ENCODE peak calls at places on chromosomes 2 and 18, in ten cellular contexts. K, R, M, Y, U, V, W, G, H and C are unnamed samples.

GRCh38 chr2:156486175-156486574 is 50.0 kb downstream of the GPD2 start:
- DNase-seq in U (no peak), K (no peak), H (no peak), G (no peak), Y (no peak), R (no peak), V (no peak), M (no peak), W (no peak), C (no peak)

GRCh38 chr2:191950132-191950885 is 103.4 kb upstream of the CAVIN2 start:
- DNase-seq in Y (no peak), H (no peak), R (peak; percentile 17), W (no peak), K (no peak), G (no peak), M (no peak), U (no peak), V (peak; percentile 33), C (no peak)

GRCh38 chr18:13175266-13175665 is 43.3 kb upstream of the LDLRAD4 start:
- DNase-seq in W (no peak), G (no peak), U (no peak), R (no peak), M (no peak), K (no peak), Y (no peak), V (no peak), H (no peak), C (no peak)

GRCh38 chr2:166609183-166609959 is 115.3 kb upstream of the SCN7A start:
- DNase-seq in M (no peak), R (no peak), V (peak; percentile 80), W (no peak), K (no peak), H (no peak), G (no peak), Y (no peak), U (no peak), C (no peak)

GRCh38 chr18:2147866-2148265 is 423.4 kb downstream of the METTL4 start:
- DNase-seq in K (peak; percentile 59), M (no peak), V (no peak), H (no peak), W (no peak), U (no peak), Y (no peak), R (no peak), G (no peak), C (no peak)

GRCh38 chr2:26742053-26742770 is 21.9 kb upstream of the SLC35F6 start:
- DNase-seq in U (no peak), H (no peak), G (no peak), R (no peak), V (no peak), Y (no peak), M (no peak), K (no peak), W (no peak), C (no peak)

GRCh38 chr18:13381907-13382682 is 163.5 kb downstream of the LDLRAD4 start:
- DNase-seq in H (peak; percentile 86), W (no peak), G (peak; percentile 60), K (peak; percentile 55), R (no peak), Y (peak; percentile 82), V (no peak), M (peak; percentile 88), U (peak; percentile 73), C (no peak)

GRCh38 chr2:187345338-187345737 is 102.7 kb downstream of the CALCRL start:
- DNase-seq in G (no peak), R (no peak), W (no peak), V (no peak), M (no peak), U (no peak), K (no peak), Y (no peak), H (no peak), C (no peak)

DNA sequence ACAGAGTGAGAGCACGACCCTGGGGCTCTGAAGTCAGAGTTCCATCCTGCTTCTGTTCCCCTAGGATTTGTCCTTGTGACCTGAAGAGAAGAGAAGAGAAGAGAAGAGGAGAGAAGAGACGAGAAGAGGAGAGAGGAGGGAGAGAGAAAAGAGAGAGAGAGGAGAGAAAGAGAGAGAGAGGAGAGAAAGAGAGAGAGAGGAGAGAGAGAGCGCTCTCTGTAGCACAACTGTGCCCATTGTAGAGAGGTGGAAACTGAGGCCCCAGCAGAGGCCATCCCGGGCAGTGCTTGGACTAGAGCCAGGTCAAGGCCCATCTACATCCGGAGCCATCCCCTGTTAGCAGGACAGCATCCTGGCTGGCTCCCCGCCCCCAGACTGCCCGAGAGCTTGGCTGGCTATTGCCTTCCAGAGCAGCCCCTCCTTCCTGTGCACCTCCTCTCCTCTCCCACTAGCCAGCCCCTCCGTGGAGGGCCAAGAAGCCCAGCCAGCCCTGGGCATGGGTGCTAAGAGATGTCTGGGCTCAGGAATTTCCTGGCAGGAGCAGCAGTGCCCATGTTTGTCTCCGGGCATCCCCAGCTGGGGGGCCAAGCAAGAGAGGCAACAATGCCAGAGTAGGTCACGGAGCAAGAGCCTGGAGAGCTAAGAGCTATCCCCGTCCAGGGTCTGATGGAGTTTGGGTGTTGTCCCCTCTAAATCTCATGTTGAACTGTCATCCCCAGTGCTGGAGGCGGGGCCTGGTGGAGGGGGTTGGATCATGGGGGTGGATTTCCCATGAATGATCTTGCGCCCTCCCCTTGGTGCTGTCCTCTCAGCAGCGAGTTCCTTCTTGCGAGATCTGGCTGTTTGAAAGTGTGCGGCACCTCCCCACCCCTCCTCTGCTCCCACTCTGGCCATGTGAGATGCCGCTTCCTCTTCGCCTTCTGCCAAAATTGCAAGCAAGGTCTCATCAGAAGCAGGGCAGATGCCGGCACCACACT is 18.2 kb upstream of the GPR55 start:
- DNase-seq in W (peak; percentile 43), V (no peak), R (no peak), U (no peak), Y (peak; percentile 21), H (no peak), G (peak; percentile 25), K (no peak), M (no peak), C (no peak)
- TF ChIP-seq POLR2AphosphoS5 in W (no peak), V (no peak), R (no peak), U (no peak), Y (no peak), H (no peak), G (no peak), K (no peak), M (no peak), C (no peak)

DNA sequence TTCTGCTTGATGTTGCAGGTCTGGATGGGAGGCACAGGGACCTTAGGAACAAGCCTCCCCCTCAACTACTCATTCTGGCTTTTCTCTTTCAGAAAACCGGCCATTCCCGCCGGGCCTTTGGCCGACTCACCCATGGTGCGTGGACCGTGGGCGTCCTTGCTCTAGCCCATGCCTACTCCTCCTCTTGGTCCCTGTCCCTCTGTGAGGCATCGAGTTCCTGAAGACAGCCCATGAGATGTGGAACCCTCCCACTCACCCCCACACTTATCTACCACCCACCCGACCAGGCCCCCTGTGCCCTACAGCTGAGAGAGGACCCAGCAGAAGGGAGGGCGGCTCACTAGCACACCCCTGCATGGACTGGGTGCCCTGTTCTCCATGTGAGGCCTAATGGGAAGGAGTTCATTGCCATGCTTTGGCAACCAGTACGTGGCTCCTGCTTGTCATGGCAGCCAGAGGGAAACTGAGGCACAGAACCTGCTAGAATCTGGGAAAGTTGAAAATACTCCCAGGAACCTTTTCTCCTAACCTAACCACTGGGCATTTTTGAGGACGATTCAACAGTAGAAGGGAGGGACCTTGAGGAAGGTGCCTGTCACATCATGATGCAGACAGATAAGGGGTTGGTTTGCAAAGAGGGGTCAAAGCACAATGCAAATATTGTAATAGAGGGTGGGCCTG is 8.5 kb downstream of the SPEG start:
- DNase-seq in U (no peak), K (no peak), H (no peak), V (no peak), G (no peak), R (no peak), Y (no peak), M (no peak), W (no peak), C (no peak)
- H3K4me1 ChIP-seq in U (peaks cover 45% of the 10 kb centered on the region), K (no peaks in the 10 kb centered on the region), H (peaks cover 13% of the 10 kb centered on the region), V (peaks cover 28% of the 10 kb centered on the region), G (peaks cover 27% of the 10 kb centered on the region), R (peaks cover 7% of the 10 kb centered on the region), Y (no peaks in the 10 kb centered on the region), M (no peaks in the 10 kb centered on the region), W (peaks cover 15% of the 10 kb centered on the region), C (peaks cover 9% of the 10 kb centered on the region)

GRCh38 chr2:149858214-149858613 is 270.6 kb upstream of the MMADHC start:
- DNase-seq in H (no peak), U (no peak), Y (no peak), M (no peak), K (no peak), G (no peak), W (no peak), R (no peak), V (no peak), C (no peak)

GRCh38 chr2:149860276-149860921 is 272.8 kb upstream of the MMADHC start:
- DNase-seq in H (no peak), V (no peak), G (peak; percentile 27), K (no peak), U (no peak), W (no peak), M (peak; percentile 65), R (no peak), Y (peak; percentile 23), C (no peak)

GRCh38 chr2:149857344-149857743 is 269.8 kb upstream of the MMADHC start:
- DNase-seq in M (no peak), K (no peak), Y (no peak), G (no peak), R (no peak), H (no peak), U (no peak), V (no peak), W (no peak), C (no peak)

GRCh38 chr2:149861034-149861433 is 273.5 kb upstream of the MMADHC start:
- DNase-seq in M (no peak), G (no peak), U (no peak), K (no peak), H (no peak), Y (no peak), R (no peak), W (no peak), V (no peak), C (no peak)

DNA sequence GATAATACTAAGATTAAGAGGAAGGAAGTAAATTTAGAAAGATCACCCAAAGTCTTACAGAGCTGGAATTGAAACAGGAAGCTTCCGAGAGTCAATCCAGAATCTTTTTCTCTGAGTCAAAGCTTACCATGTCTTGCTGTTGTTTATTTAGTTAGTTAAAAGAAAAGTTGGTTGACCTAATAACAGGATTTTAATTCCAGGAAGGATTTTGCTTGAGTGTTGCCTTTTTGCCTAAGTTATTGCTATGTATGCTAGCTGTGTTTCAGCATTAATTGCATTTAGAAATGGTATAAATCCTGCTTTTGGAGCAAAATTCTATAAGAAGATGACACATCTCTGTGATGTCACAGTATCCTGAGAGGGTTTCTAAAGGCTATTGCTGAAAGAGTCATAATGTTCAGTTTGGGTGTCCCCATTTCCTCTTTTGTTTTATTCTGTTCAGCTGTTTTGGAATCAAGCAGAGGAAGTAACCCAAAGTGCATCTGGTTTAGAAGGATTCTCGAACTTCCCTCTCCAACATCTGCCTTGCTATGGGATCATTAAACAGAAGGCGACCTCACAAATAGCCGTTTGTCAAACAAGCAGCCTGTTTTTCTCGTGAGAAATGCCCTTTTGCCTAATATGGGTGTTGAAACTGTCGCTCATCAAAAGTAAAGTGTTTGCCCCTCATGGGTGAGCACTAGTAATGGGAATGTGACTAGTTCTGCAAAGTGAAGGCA is 271.5 kb upstream of the MMADHC start:
- DNase-seq in V (no peak), G (no peak), R (no peak), M (no peak), U (no peak), Y (no peak), W (no peak), H (no peak), K (no peak), C (no peak)
- TF ChIP-seq POLR2AphosphoS5 in V (no peak), G (no peak), R (no peak), M (peak; percentile 8), U (no peak), Y (peak; percentile 29), W (no peak), H (no peak), K (no peak), C (no peak)

GRCh38 chr2:164420787-164421186 is 200.5 kb downstream of the GRB14 start:
- DNase-seq in U (no peak), R (no peak), V (no peak), H (no peak), W (no peak), Y (no peak), K (no peak), M (no peak), G (no peak), C (no peak)
- H3K4me1 ChIP-seq in U (no peaks in the 10 kb centered on the region), R (no peaks in the 10 kb centered on the region), V (peaks cover 9% of the 10 kb centered on the region), H (no peaks in the 10 kb centered on the region), W (peaks cover 2% of the 10 kb centered on the region), Y (no peaks in the 10 kb centered on the region), K (no peaks in the 10 kb centered on the region), M (no peaks in the 10 kb centered on the region), G (no peaks in the 10 kb centered on the region), C (no peaks in the 10 kb centered on the region)